ENCODE peak calls at places on chromosomes 12 and 14, in six cellular contexts. One of them, this sample, is unnamed. For H3K4me1, the result is how much of the 10 kb centered on the place peaks cover.

GRCh38 chr12:11581179-11581755 is 68.2 kb upstream of the ETV6 start:
- DNase-seq in H1: peak
- DNase-seq in HCT116: peak
- DNase-seq in sigmoid colon: peak
- DNase-seq in endothelial cell of umbilical vein: peak
- DNase-seq in suprapubic skin: no peak
- DNase-seq in this sample: peak

GRCh38 chr12:3201741-3202500 is 124.7 kb downstream of the TSPAN9 start:
- DNase-seq in suprapubic skin: no peak
- DNase-seq in endothelial cell of umbilical vein: no peak
- DNase-seq in H1: no peak
- DNase-seq in sigmoid colon: no peak
- DNase-seq in HCT116: no peak
- DNase-seq in this sample: no peak

GRCh38 chr12:70176290-70176689 is 66.9 kb upstream of the CNOT2 start:
- DNase-seq in H1: no peak
- DNase-seq in endothelial cell of umbilical vein: no peak
- DNase-seq in HCT116: no peak
- DNase-seq in suprapubic skin: no peak
- DNase-seq in sigmoid colon: no peak
- DNase-seq in this sample: no peak

GRCh38 chr14:68497016-68497415 is 295.9 kb downstream of the ZFP36L1 start:
- DNase-seq in endothelial cell of umbilical vein: no peak
- DNase-seq in H1: no peak
- DNase-seq in suprapubic skin: no peak
- DNase-seq in sigmoid colon: no peak
- DNase-seq in HCT116: no peak
- DNase-seq in this sample: no peak

GRCh38 chr12:106251636-106252035 is 3.8 kb upstream of the CKAP4 start:
- DNase-seq in sigmoid colon: no peak
- DNase-seq in endothelial cell of umbilical vein: no peak
- DNase-seq in H1: peak
- DNase-seq in HCT116: no peak
- DNase-seq in suprapubic skin: no peak
- DNase-seq in this sample: no peak

GRCh38 chr12:46771268-46771837 is 54.4 kb downstream of the SLC38A4 start:
- DNase-seq in H1: no peak
- DNase-seq in HCT116: no peak
- DNase-seq in sigmoid colon: no peak
- DNase-seq in endothelial cell of umbilical vein: peak
- DNase-seq in suprapubic skin: no peak
- DNase-seq in this sample: no peak

GRCh38 chr14:39175445-39176262 is 600 bp downstream of the PNN start:
- DNase-seq in suprapubic skin: no peak
- DNase-seq in HCT116: no peak
- DNase-seq in sigmoid colon: no peak
- DNase-seq in H1: no peak
- DNase-seq in endothelial cell of umbilical vein: no peak
- DNase-seq in this sample: no peak

GRCh38 chr14:56359245-56359644 is 220.4 kb upstream of the TMEM260 start:
- DNase-seq in H1: no peak
- DNase-seq in sigmoid colon: no peak
- DNase-seq in HCT116: no peak
- DNase-seq in endothelial cell of umbilical vein: no peak
- DNase-seq in suprapubic skin: no peak
- DNase-seq in this sample: no peak

GRCh38 chr12:55738113-55739024 is 4.6 kb upstream of the GDF11 start:
- DNase-seq in sigmoid colon: peak
- DNase-seq in HCT116: peak
- DNase-seq in suprapubic skin: peak
- DNase-seq in H1: peak
- DNase-seq in endothelial cell of umbilical vein: peak
- DNase-seq in this sample: peak

GRCh38 chr14:65423986-65424385 is 11.5 kb downstream of the FUT8 start:
- DNase-seq in suprapubic skin: no peak
- DNase-seq in H1: no peak
- DNase-seq in endothelial cell of umbilical vein: no peak
- DNase-seq in sigmoid colon: no peak
- DNase-seq in HCT116: no peak
- DNase-seq in this sample: no peak

GRCh38 chr12:66191547-66192126 is 2.6 kb downstream of the IRAK3 start:
- DNase-seq in endothelial cell of umbilical vein: no peak
- DNase-seq in suprapubic skin: no peak
- DNase-seq in HCT116: no peak
- DNase-seq in H1: no peak
- DNase-seq in sigmoid colon: no peak
- DNase-seq in this sample: no peak

DNA sequence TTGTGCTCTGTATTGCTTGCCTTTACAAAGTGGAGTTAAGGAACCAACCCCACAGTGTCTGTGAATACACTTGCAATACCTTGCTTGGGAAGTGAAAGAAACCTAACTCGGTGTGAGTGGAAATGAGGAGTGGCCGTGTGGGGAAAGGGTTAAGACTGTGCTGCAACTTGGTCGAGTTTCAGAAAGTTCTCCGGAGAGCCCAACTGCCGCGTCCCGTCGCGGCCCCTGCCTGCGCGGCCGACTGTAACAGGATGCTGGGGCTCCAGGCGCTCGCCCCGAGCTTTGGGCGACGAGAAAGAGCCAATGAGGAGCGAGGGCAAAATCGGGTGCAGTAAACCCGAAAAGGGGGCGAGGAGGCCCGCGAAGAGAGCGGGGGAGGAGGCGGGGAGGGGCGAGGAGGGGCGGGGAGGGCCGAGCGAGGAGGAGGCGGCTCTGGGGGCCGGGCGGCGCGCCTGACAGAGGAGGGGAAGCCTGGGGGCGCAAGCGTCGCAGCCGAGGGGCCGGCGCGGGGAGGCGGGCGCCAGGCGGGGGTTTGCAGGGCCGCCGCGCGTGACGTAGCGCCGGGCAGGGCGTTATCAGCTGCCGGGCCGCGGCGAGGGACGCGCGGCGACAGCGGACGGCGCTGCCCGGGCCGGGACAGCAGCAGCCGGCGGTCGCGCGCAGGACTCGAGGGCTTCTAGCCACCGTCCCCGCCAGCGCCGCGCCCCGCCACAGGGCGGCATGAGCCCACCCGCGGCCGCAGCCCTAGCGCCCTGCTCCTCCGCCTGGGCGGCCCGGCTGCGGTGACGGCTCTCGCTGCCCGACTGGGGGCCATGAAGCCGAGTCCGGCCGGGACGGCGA is at the start of gene DACT1:
- DNase-seq in endothelial cell of umbilical vein: peak
- DNase-seq in suprapubic skin: peak
- DNase-seq in HCT116: no peak
- DNase-seq in sigmoid colon: peak
- DNase-seq in H1: peak
- DNase-seq in this sample: peak
- TF ChIP-seq POLR2AphosphoS5 in endothelial cell of umbilical vein: no peak
- TF ChIP-seq POLR2AphosphoS5 in suprapubic skin: no peak
- TF ChIP-seq POLR2AphosphoS5 in HCT116: no peak
- TF ChIP-seq POLR2AphosphoS5 in sigmoid colon: no peak
- TF ChIP-seq POLR2AphosphoS5 in H1: no peak
- TF ChIP-seq POLR2AphosphoS5 in this sample: no peak

GRCh38 chr12:116264525-116265070 is 12.9 kb downstream of the MED13L start:
- DNase-seq in H1: no peak
- DNase-seq in endothelial cell of umbilical vein: no peak
- DNase-seq in sigmoid colon: no peak
- DNase-seq in HCT116: no peak
- DNase-seq in suprapubic skin: no peak
- DNase-seq in this sample: no peak

GRCh38 chr12:116263431-116263830 is 14.1 kb downstream of the MED13L start:
- DNase-seq in H1: no peak
- DNase-seq in suprapubic skin: no peak
- DNase-seq in HCT116: no peak
- DNase-seq in endothelial cell of umbilical vein: no peak
- DNase-seq in sigmoid colon: no peak
- DNase-seq in this sample: no peak

GRCh38 chr12:116261525-116262100 is 15.9 kb downstream of the MED13L start:
- DNase-seq in H1: no peak
- DNase-seq in endothelial cell of umbilical vein: no peak
- DNase-seq in sigmoid colon: no peak
- DNase-seq in HCT116: no peak
- DNase-seq in suprapubic skin: no peak
- DNase-seq in this sample: no peak

GRCh38 chr12:116263844-116264243 is 13.6 kb downstream of the MED13L start:
- DNase-seq in sigmoid colon: no peak
- DNase-seq in HCT116: no peak
- DNase-seq in suprapubic skin: no peak
- DNase-seq in endothelial cell of umbilical vein: no peak
- DNase-seq in H1: no peak
- DNase-seq in this sample: no peak

GRCh38 chr12:116262741-116263140 is 14.8 kb downstream of the MED13L start:
- DNase-seq in sigmoid colon: no peak
- DNase-seq in HCT116: no peak
- DNase-seq in H1: no peak
- DNase-seq in endothelial cell of umbilical vein: no peak
- DNase-seq in suprapubic skin: no peak
- DNase-seq in this sample: no peak
- H3K4me1 ChIP-seq in sigmoid colon: half or more
- H3K4me1 ChIP-seq in HCT116: under half
- H3K4me1 ChIP-seq in H1: under half
- H3K4me1 ChIP-seq in endothelial cell of umbilical vein: under half
- H3K4me1 ChIP-seq in suprapubic skin: half or more
- H3K4me1 ChIP-seq in this sample: under half

GRCh38 chr12:93402333-93403311 is 24.9 kb downstream of the NUDT4 start:
- DNase-seq in suprapubic skin: no peak
- DNase-seq in H1: no peak
- DNase-seq in endothelial cell of umbilical vein: no peak
- DNase-seq in sigmoid colon: no peak
- DNase-seq in HCT116: no peak
- DNase-seq in this sample: no peak

GRCh38 chr12:93404961-93405849 is 27.5 kb downstream of the NUDT4 start:
- DNase-seq in suprapubic skin: no peak
- DNase-seq in sigmoid colon: no peak
- DNase-seq in HCT116: no peak
- DNase-seq in endothelial cell of umbilical vein: no peak
- DNase-seq in H1: no peak
- DNase-seq in this sample: no peak

GRCh38 chr12:93407283-93407962 is 29.7 kb downstream of the NUDT4 start:
- DNase-seq in HCT116: no peak
- DNase-seq in endothelial cell of umbilical vein: no peak
- DNase-seq in H1: no peak
- DNase-seq in suprapubic skin: no peak
- DNase-seq in sigmoid colon: no peak
- DNase-seq in this sample: no peak

GRCh38 chr12:93407963-93408283 is 30.2 kb downstream of the NUDT4 start:
- DNase-seq in endothelial cell of umbilical vein: no peak
- DNase-seq in sigmoid colon: no peak
- DNase-seq in H1: no peak
- DNase-seq in suprapubic skin: no peak
- DNase-seq in HCT116: no peak
- DNase-seq in this sample: no peak

DNA sequence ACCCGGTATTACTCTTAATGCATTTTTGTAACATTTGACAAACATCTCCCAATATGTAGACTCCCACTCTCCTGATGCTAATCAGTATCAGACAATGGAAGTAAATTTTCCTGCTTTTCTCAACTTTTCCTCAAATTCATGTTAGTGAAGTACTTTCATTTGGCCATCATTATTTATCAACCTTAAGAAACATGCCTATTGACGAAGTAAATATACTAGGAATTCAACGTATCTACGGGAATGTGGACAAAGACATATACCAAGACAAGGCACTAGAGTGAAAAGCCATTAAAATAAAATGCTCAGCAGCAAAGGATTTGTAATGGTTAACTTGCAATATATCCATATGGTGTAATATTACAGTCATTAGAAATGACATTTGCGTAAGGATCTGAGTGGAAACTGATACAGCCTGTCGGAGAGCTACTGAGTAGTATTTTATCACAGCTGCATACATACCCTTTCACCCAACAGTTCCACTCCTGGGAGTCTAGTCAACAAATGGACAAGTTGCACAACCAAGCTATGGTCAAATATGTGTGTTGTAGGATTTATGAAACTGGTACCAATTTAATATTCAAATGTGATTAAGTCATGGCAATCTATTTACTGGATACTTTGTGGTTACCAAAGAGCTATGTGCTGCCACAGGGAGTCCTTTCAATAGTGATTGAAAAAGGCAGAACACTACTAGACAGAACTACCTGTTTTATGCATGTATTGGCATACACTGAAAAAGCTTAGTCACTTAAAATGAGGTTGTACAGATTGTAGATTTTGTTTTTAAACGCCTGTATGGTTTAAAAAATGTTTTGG is 26.5 kb downstream of the NUDT4 start:
- DNase-seq in sigmoid colon: no peak
- DNase-seq in H1: no peak
- DNase-seq in endothelial cell of umbilical vein: no peak
- DNase-seq in suprapubic skin: no peak
- DNase-seq in HCT116: no peak
- DNase-seq in this sample: no peak
- TF ChIP-seq POLR2A in sigmoid colon: no peak
- TF ChIP-seq POLR2A in H1: no peak
- TF ChIP-seq POLR2A in endothelial cell of umbilical vein: no peak
- TF ChIP-seq POLR2A in suprapubic skin: no peak
- TF ChIP-seq POLR2A in HCT116: no peak
- TF ChIP-seq POLR2A in this sample: no peak

DNA sequence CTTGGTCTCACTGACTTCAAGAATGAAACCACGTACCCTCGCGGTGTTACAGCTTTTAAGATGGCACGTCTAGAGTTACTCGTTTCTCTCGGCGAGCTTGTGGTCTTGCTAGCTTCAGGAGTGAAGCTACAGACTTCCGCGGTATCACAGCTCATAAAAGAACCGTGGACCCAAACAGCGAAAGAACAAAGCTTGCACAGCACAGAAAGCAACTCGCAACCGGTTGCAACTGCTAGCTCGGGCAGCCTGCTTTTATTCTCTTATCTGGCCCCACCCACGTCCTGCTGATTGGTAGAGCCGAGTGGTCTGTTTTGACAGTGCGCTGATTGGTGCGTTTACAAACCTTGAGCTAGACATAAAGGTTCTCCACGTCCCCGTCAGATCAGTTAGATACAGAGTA is 4.2 kb upstream of the CLEC4C start:
- DNase-seq in HCT116: no peak
- DNase-seq in suprapubic skin: no peak
- DNase-seq in H1: no peak
- DNase-seq in sigmoid colon: no peak
- DNase-seq in endothelial cell of umbilical vein: no peak
- DNase-seq in this sample: no peak
- TF ChIP-seq POLR2AphosphoS5 in HCT116: no peak
- TF ChIP-seq POLR2AphosphoS5 in suprapubic skin: no peak
- TF ChIP-seq POLR2AphosphoS5 in H1: no peak
- TF ChIP-seq POLR2AphosphoS5 in sigmoid colon: no peak
- TF ChIP-seq POLR2AphosphoS5 in endothelial cell of umbilical vein: no peak
- TF ChIP-seq POLR2AphosphoS5 in this sample: no peak

GRCh38 chr12:104303538-104304151 is at the start of gene EID3:
- DNase-seq in endothelial cell of umbilical vein: peak
- DNase-seq in H1: peak
- DNase-seq in HCT116: no peak
- DNase-seq in suprapubic skin: peak
- DNase-seq in sigmoid colon: peak
- DNase-seq in this sample: peak
- H3K4me1 ChIP-seq in endothelial cell of umbilical vein: half or more
- H3K4me1 ChIP-seq in H1: under half
- H3K4me1 ChIP-seq in HCT116: under half
- H3K4me1 ChIP-seq in suprapubic skin: under half
- H3K4me1 ChIP-seq in sigmoid colon: half or more
- H3K4me1 ChIP-seq in this sample: under half

GRCh38 chr12:123670882-123671728 is at the start of gene TCTN2:
- DNase-seq in HCT116: peak
- DNase-seq in endothelial cell of umbilical vein: peak
- DNase-seq in sigmoid colon: peak
- DNase-seq in suprapubic skin: peak
- DNase-seq in H1: peak
- DNase-seq in this sample: peak
- TF ChIP-seq POLR2A in HCT116: no peak
- TF ChIP-seq POLR2A in endothelial cell of umbilical vein: no peak
- TF ChIP-seq POLR2A in sigmoid colon: no peak
- TF ChIP-seq POLR2A in suprapubic skin: no peak
- TF ChIP-seq POLR2A in H1: no peak
- TF ChIP-seq POLR2A in this sample: no peak